ENCODE peak calls at places on chromosomes 16 and 17, in five cellular contexts. J, E, H, F and I are unnamed samples.

GRCh38 chr17:78127240-78127887 is 1.2 kb downstream of the TMC6 start:
- DNase-seq in F (peak), E (no peak), H (no peak), J (no peak), I (no peak)

GRCh38 chr17:81389585-81389984 is 5.7 kb upstream of the BAHCC1 start:
- DNase-seq in E (no peak), F (no peak), H (no peak), J (no peak), I (no peak)

GRCh38 chr17:74372426-74372825 is 5.1 kb downstream of the GPR142 start:
- DNase-seq in F (no peak), E (no peak), H (no peak), J (no peak), I (no peak)

GRCh38 chr16:16109453-16110110 is 113.7 kb downstream of the ABCC6 start:
- DNase-seq in F (no peak), H (no peak), E (no peak), J (no peak), I (no peak)

GRCh38 chr17:32583053-32583452 is 96.3 kb downstream of the CDK5R1 start:
- DNase-seq in F (no peak), J (no peak), H (no peak), E (no peak), I (no peak)

GRCh38 chr17:4381690-4382671 is 15.5 kb upstream of the UBE2G1 start:
- DNase-seq in F (no peak), E (no peak), H (no peak), J (no peak), I (no peak)

GRCh38 chr16:85829751-85830445 is 30.4 kb downstream of the COX4I1 start:
- DNase-seq in H (no peak), E (no peak), F (no peak), J (no peak), I (no peak)

GRCh38 chr17:81792675-81793615 is 11.0 kb upstream of the GCGR start:
- DNase-seq in H (no peak), E (no peak), F (no peak), J (no peak), I (no peak)

GRCh38 chr16:74309789-74310781 is 13.5 kb downstream of the PSMD7 start:
- DNase-seq in J (no peak), E (peak), F (peak), H (peak), I (no peak)